ENCODE peak calls at places on chromosomes 13 and 19, in six cellular contexts. Q is upper lobe of right lung, G is body of pancreas, T is epithelial cell of esophagus, F is ovary, E is IMR-90. V is an unnamed sample.

GRCh38 chr19:17300992-17301585 is 2.1 kb downstream of the ABHD8 start:
- DNase-seq in T (no peak), E (no peak), F (no peak), G (no peak), Q (no peak), V (no peak)

GRCh38 chr13:113413898-113414282 is 39.4 kb downstream of the ADPRHL1 start:
- DNase-seq in F (no peak), Q (peak), T (no peak), G (no peak), E (no peak), V (no peak)

GRCh38 chr13:79548886-79549285 is 67.9 kb downstream of the NDFIP2 start:
- DNase-seq in T (peak), E (peak), F (no peak), Q (no peak), G (no peak), V (peak)

GRCh38 chr19:45995715-45996385 is 583 bp downstream of the CCDC61 start:
- DNase-seq in E (peak), F (no peak), Q (no peak), G (no peak), T (no peak), V (no peak)

GRCh38 chr19:56119585-56119978 is 1.5 kb downstream of the ZNF787 start:
- DNase-seq in E (peak), F (no peak), T (peak), Q (peak), G (no peak), V (no peak)

GRCh38 chr13:40401911-40402776 is 264.3 kb downstream of the FOXO1 start:
- DNase-seq in T (peak), Q (peak), G (peak), E (peak), F (peak), V (peak)

GRCh38 chr13:91922969-91923592 is 524.7 kb downstream of the GPC5 start:
- DNase-seq in Q (no peak), F (no peak), E (no peak), G (no peak), T (no peak), V (no peak)

GRCh38 chr19:21593934-21594844 is 88.8 kb downstream of the ZNF429 start:
- DNase-seq in G (peak), E (no peak), F (no peak), T (no peak), Q (no peak), V (no peak)

GRCh38 chr19:55258828-55259539 is at the start of gene PPP6R1:
- DNase-seq in E (peak), F (peak), G (peak), Q (peak), T (peak), V (peak)

GRCh38 chr19:48591021-48591420 is 15.5 kb upstream of the SPACA4 start:
- DNase-seq in G (no peak), E (no peak), F (no peak), Q (no peak), T (peak), V (no peak)
- TF ChIP-seq CTCF in G (no peak), E (peak), F (no peak), Q (no peak), T (peak), V (no peak)

GRCh38 chr13:97225533-97225932 is 3.4 kb downstream of the MBNL2 start:
- DNase-seq in F (no peak), T (no peak), E (no peak), G (no peak), Q (no peak), V (no peak)
- H3K4me3 ChIP-seq in F (peak), T (peak), E (peak), G (no peak), Q (peak), V (peak)

GRCh38 chr13:58907347-58907746 is 1256.4 kb downstream of the DIAPH3 start:
- DNase-seq in G (no peak), F (no peak), E (peak), T (no peak), Q (no peak), V (no peak)
- TF ChIP-seq CTCF in G (no peak), F (no peak), E (peak), T (no peak), Q (no peak), V (peak)

GRCh38 chr19:50724522-50725217 is 1.5 kb downstream of the CLEC11A start:
- DNase-seq in E (peak), F (peak), G (peak), T (peak), Q (peak), V (peak)
- H3K4me3 ChIP-seq in E (peak), F (peak), G (peak), T (peak), Q (peak), V (peak)

GRCh38 chr19:32333227-32333626 is 12.2 kb upstream of the ZNF507 start:
- DNase-seq in T (no peak), G (no peak), Q (no peak), E (no peak), F (no peak), V (no peak)

GRCh38 chr19:32339988-32340874 is 5.2 kb upstream of the ZNF507 start:
- DNase-seq in Q (peak), F (no peak), T (peak), E (peak), G (peak), V (peak)

GRCh38 chr19:32337176-32337808 is 8.1 kb upstream of the ZNF507 start:
- DNase-seq in T (no peak), G (no peak), F (no peak), Q (no peak), E (no peak), V (no peak)

DNA sequence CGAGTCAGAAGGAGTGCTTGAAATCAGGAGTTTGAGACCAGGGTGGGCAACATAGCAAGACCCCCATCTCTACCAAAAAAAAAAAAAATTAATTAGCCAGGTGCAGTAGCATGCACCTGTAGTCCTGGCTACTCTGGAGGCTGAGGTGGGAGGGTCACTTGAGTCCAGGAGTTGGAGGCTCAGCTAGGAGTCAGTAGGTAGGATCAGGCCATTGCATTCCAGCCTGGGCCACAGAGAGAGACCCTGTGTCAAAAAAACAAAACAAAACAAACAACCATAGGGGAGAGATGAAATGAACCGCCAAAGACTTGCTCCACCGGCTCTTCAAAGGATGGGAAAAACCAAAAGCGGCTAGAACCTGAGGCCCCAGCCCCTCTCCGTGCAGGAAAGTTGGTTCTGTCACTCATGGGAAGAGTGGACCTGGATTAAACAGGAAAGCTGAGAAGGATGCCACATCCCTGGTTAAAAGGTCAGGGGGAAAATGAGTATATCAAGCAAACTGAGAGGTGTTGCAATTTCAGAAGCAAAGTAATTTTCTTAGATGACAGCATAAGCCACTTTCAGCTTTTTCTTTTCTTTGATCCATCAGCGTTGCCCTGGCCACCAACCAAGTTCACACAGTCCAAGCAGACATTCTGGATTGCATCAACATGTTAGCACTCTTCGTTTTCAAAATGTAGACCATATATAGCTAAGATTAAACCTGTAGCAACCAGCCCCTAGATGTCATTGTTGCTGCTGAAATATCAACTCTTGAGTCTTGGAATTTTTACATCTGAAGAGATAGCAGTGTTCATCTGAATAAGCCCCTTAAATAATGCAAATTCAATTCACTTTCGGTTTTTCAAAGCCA is 8.9 kb upstream of the ZNF507 start:
- DNase-seq in F (no peak), T (peak), E (peak), G (no peak), Q (no peak), V (no peak)
- TF ChIP-seq CTCF in F (no peak), T (peak), E (peak), G (no peak), Q (no peak), V (no peak)

GRCh38 chr13:111184685-111185401 is 69.7 kb downstream of the ARHGEF7 start:
- DNase-seq in T (no peak), Q (no peak), E (no peak), F (no peak), G (no peak), V (no peak)

GRCh38 chr13:111183959-111184684 is 69.0 kb downstream of the ARHGEF7 start:
- DNase-seq in T (no peak), E (no peak), G (no peak), Q (no peak), F (peak), V (no peak)

GRCh38 chr13:111186305-111186930 is 71.3 kb downstream of the ARHGEF7 start:
- DNase-seq in F (no peak), E (no peak), G (no peak), Q (no peak), T (no peak), V (no peak)

GRCh38 chr13:111183087-111183645 is 68.1 kb downstream of the ARHGEF7 start:
- DNase-seq in E (no peak), F (no peak), Q (no peak), T (no peak), G (no peak), V (no peak)

GRCh38 chr13:111187879-111188643 is 73.0 kb downstream of the ARHGEF7 start:
- DNase-seq in Q (no peak), G (no peak), F (no peak), E (peak), T (peak), V (no peak)
- H3K4me3 ChIP-seq in Q (no peak), G (no peak), F (no peak), E (no peak), T (no peak), V (no peak)

V was measured in astrocyte of the cerebellum.